ENCODE peak calls at places on chromosomes 13 and 19, in five cellular contexts. V, W, G, Q and Z are unnamed samples. For H3K9me3, the result is how much of the 10 kb centered on the place peaks cover.

GRCh38 chr13:111322001-111322915 is 1.8 kb downstream of the TEX29 start:
- DNase-seq in V (no peak), W (no peak), G (no peak), Q (no peak), Z (peak)

GRCh38 chr19:35908977-35909683 is 1.0 kb upstream of the TYROBP start:
- DNase-seq in V (no peak), W (peak), G (peak), Q (no peak), Z (peak)

GRCh38 chr13:28449826-28450773 is 44.8 kb downstream of the FLT1 start:
- DNase-seq in V (no peak), W (no peak), G (no peak), Q (no peak), Z (no peak)

GRCh38 chr13:48818495-48818961 is 157.2 kb upstream of the FNDC3A start:
- DNase-seq in V (no peak), W (no peak), G (no peak), Q (peak), Z (no peak)

GRCh38 chr19:1853295-1854031 is 5.2 kb upstream of the REXO1 start:
- DNase-seq in V (no peak), W (peak), G (no peak), Q (no peak), Z (peak)

GRCh38 chr19:48991823-48992570 is 1.1 kb downstream of the GYS1 start:
- DNase-seq in V (no peak), W (peak), G (no peak), Q (no peak), Z (peak)

GRCh38 chr13:95833713-95834112 is 156.8 kb downstream of the DNAJC3 start:
- DNase-seq in V (no peak), W (no peak), G (no peak), Q (no peak), Z (no peak)

GRCh38 chr13:41008349-41008980 is 10.7 kb downstream of the ELF1 start:
- DNase-seq in V (no peak), W (no peak), G (no peak), Q (no peak), Z (no peak)

GRCh38 chr19:17726914-17727773 is 7.9 kb downstream of the MAP1S start:
- DNase-seq in V (no peak), W (no peak), G (no peak), Q (no peak), Z (no peak)

GRCh38 chr19:55069137-55069858 is 6.3 kb upstream of the RDH13 start:
- DNase-seq in V (no peak), W (peak), G (no peak), Q (no peak), Z (no peak)

GRCh38 chr19:5292843-5293606 is 47.6 kb downstream of the PTPRS start:
- DNase-seq in V (no peak), W (peak), G (no peak), Q (no peak), Z (no peak)

GRCh38 chr13:41284512-41285288 is 21.3 kb upstream of the MTRF1 start:
- DNase-seq in V (no peak), W (no peak), G (no peak), Q (peak), Z (no peak)

GRCh38 chr19:38277549-38277948 is 13.2 kb downstream of the SPINT2 start:
- DNase-seq in V (no peak), W (no peak), G (no peak), Q (no peak), Z (no peak)

GRCh38 chr13:112996671-112997091 is 27.7 kb downstream of the MCF2L start:
- DNase-seq in V (no peak), W (no peak), G (no peak), Q (no peak), Z (no peak)

GRCh38 chr13:97327071-97327470 is 104.9 kb downstream of the MBNL2 start:
- DNase-seq in V (no peak), W (no peak), G (peak), Q (no peak), Z (no peak)

GRCh38 chr19:44258835-44259413 is 762 bp upstream of the ZNF233 start:
- DNase-seq in V (no peak), W (no peak), G (no peak), Q (no peak), Z (no peak)

GRCh38 chr13:110506859-110507566 is 54.5 kb downstream of the RAB20 start:
- DNase-seq in V (no peak), W (peak), G (no peak), Q (no peak), Z (no peak)

DNA sequence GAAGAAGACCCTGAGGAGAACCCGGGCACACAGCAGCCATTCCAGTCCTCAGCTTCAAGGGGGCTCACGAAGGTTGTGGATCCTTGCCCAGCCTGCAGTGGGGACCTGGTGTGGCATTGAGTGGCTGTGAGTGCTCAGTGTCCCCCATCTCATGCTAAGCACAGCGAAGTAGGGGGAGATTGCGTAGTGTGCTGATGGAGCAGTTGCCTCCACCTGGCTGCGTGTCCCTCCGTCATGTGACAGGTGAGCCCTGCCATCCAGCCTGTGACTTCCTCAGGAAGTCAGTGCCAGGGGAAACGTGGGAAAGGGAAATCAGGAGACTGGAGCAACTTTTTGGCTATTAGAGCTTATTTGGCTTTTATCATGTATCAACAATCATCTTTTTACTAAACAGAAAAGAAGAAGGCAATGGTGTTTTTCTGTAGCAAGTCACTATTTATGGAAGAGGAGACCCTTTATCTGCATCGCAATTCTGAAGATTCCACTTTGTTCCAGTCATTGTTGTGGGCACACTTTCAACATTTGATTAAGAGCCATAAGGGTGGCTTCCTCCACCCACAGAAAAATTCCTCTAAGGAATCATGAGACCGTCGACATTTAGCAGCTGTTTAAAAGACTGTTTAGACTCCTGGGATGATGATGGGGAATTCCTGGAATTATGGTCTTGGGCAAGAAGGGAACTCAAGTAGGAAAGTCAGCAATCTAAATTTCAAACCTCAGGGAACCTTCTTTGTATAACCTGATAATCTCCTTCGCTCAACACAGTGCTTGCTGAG is 126.8 kb upstream of the SPATA13 start:
- DNase-seq in V (no peak), W (no peak), G (no peak), Q (no peak), Z (no peak)
- H3K4me3 ChIP-seq in V (no peak), W (no peak), G (no peak), Q (no peak), Z (no peak)

DNA sequence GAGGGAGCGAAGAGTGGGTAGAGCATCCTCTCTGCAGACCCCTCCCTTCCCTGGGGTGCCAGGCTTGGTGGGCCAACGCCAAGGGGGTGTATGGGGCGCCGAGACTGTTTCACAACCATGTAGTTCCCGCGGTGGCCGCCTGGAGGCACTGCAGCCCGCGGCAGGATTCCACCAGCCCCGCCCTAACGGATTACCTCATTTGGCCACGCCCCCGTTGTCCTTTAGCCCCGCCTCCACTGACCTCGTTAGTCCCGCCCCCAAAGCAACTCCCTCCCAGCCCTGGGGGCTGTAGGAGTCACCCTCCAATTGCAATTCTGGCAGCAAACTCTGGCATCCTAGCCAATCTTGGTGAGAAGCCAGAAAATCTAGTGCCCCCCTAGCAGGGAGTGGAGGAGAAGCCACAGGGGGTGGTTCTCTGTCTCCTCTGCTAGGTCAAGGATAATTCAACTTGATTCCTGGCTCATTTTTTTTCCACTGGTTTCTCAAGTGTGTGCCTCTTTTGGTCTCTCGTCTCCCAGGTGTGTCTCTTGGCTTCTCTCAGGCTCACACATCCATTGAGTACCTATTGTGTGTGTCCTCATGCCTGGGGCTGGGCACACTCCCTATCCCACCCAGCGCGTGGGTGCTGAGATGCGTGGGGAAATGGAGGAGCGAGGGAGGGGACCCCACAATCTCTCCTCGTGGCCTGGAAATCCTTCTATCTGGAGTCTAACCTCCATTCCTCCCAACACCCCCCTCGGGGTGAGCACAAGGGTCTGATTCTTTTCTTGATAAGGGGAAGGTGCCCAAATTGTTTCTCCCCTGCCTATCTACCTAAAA is 2.0 kb downstream of the OLFM2 start:
- DNase-seq in V (peak), W (no peak), G (no peak), Q (no peak), Z (peak)
- TF ChIP-seq POLR2AphosphoS5 in V (peak), W (no peak), G (no peak), Q (no peak), Z (peak)

GRCh38 chr19:21688464-21688863 is 78.9 kb downstream of the ZNF100 start:
- DNase-seq in V (no peak), W (no peak), G (no peak), Q (no peak), Z (no peak)
- H3K9me3 ChIP-seq in V (under half), W (under half), G (under half), Q (under half), Z (under half)

GRCh38 chr19:21143428-21143827 is 1.6 kb downstream of the ZNF431 start:
- DNase-seq in V (no peak), W (no peak), G (no peak), Q (no peak), Z (no peak)
- H3K4me3 ChIP-seq in V (no peak), W (no peak), G (no peak), Q (peak), Z (no peak)